ENCODE peak calls at places on chromosomes 16 and 17, in six cellular contexts. One of them, this sample, is unnamed.

GRCh38 chr17:41695954-41696720 is 7.5 kb downstream of the EIF1 start:
- DNase-seq in spleen: peak; percentile 85
- DNase-seq in tibial artery: no peak
- DNase-seq in neural progenitor cell: peak; percentile 91
- DNase-seq in A549: peak; percentile 90
- DNase-seq in breast epithelium: no peak
- DNase-seq in this sample: no peak

GRCh38 chr17:4710693-4711634 is 532 bp downstream of the ARRB2 start:
- DNase-seq in spleen: no peak
- DNase-seq in neural progenitor cell: no peak
- DNase-seq in tibial artery: no peak
- DNase-seq in A549: no peak
- DNase-seq in breast epithelium: no peak
- DNase-seq in this sample: no peak

GRCh38 chr16:69267633-69268032 is 43.5 kb upstream of the VPS4A start:
- DNase-seq in neural progenitor cell: no peak
- DNase-seq in breast epithelium: no peak
- DNase-seq in spleen: no peak
- DNase-seq in tibial artery: no peak
- DNase-seq in A549: no peak
- DNase-seq in this sample: no peak

GRCh38 chr17:205176-205538 is 23.7 kb upstream of the DOC2B start:
- DNase-seq in breast epithelium: no peak
- DNase-seq in A549: peak; percentile 45
- DNase-seq in tibial artery: no peak
- DNase-seq in spleen: peak; percentile 67
- DNase-seq in neural progenitor cell: no peak
- DNase-seq in this sample: no peak

GRCh38 chr16:50445603-50446250 is 76.9 kb upstream of the BRD7 start:
- DNase-seq in tibial artery: no peak
- DNase-seq in A549: no peak
- DNase-seq in spleen: no peak
- DNase-seq in breast epithelium: no peak
- DNase-seq in neural progenitor cell: no peak
- DNase-seq in this sample: no peak

GRCh38 chr17:43940630-43941029 is 1.6 kb downstream of the PPY start:
- DNase-seq in neural progenitor cell: peak; percentile 77
- DNase-seq in breast epithelium: no peak
- DNase-seq in spleen: no peak
- DNase-seq in A549: peak; percentile 58
- DNase-seq in tibial artery: no peak
- DNase-seq in this sample: no peak

GRCh38 chr16:23537390-23537789 is 19.8 kb downstream of the EARS2 start:
- DNase-seq in A549: no peak
- DNase-seq in neural progenitor cell: no peak
- DNase-seq in spleen: peak; percentile 1
- DNase-seq in tibial artery: no peak
- DNase-seq in breast epithelium: no peak
- DNase-seq in this sample: no peak

GRCh38 chr17:5557990-5558389 is 26.3 kb downstream of the NLRP1 start:
- DNase-seq in spleen: no peak
- DNase-seq in A549: no peak
- DNase-seq in tibial artery: no peak
- DNase-seq in breast epithelium: no peak
- DNase-seq in neural progenitor cell: no peak
- DNase-seq in this sample: no peak

GRCh38 chr17:11205656-11206055 is 35.4 kb upstream of the SHISA6 start:
- DNase-seq in A549: no peak
- DNase-seq in tibial artery: no peak
- DNase-seq in neural progenitor cell: no peak
- DNase-seq in breast epithelium: no peak
- DNase-seq in spleen: no peak
- DNase-seq in this sample: no peak

GRCh38 chr17:31877911-31878702 is 19.1 kb upstream of the COPRS start:
- DNase-seq in A549: no peak
- DNase-seq in tibial artery: peak; percentile 24
- DNase-seq in breast epithelium: no peak
- DNase-seq in spleen: no peak
- DNase-seq in neural progenitor cell: no peak
- DNase-seq in this sample: no peak

GRCh38 chr17:37225458-37225857 is 150.3 kb upstream of the C17orf78 start:
- DNase-seq in tibial artery: no peak
- DNase-seq in spleen: no peak
- DNase-seq in neural progenitor cell: peak; percentile 72
- DNase-seq in A549: no peak
- DNase-seq in breast epithelium: no peak
- DNase-seq in this sample: no peak

GRCh38 chr17:59814685-59815084 is 78.1 kb downstream of the TUBD1 start:
- DNase-seq in neural progenitor cell: no peak
- DNase-seq in breast epithelium: no peak
- DNase-seq in spleen: no peak
- DNase-seq in tibial artery: no peak
- DNase-seq in A549: no peak
- DNase-seq in this sample: no peak

GRCh38 chr17:48626470-48627241 is 498 bp upstream of the HOXB9 start:
- DNase-seq in tibial artery: no peak
- DNase-seq in A549: peak; percentile 86
- DNase-seq in breast epithelium: no peak
- DNase-seq in neural progenitor cell: peak; percentile 52
- DNase-seq in spleen: no peak
- DNase-seq in this sample: no peak

GRCh38 chr16:64964126-64964540 is 157.7 kb downstream of the CDH11 start:
- DNase-seq in breast epithelium: no peak
- DNase-seq in neural progenitor cell: no peak
- DNase-seq in A549: no peak
- DNase-seq in spleen: no peak
- DNase-seq in tibial artery: no peak
- DNase-seq in this sample: peak; percentile 69

GRCh38 chr16:5008311-5008731 is 25.4 kb downstream of the NAGPA start:
- DNase-seq in A549: no peak
- DNase-seq in breast epithelium: no peak
- DNase-seq in spleen: no peak
- DNase-seq in neural progenitor cell: no peak
- DNase-seq in tibial artery: no peak
- DNase-seq in this sample: no peak

GRCh38 chr17:1231456-1231855 is 38.8 kb upstream of the BHLHA9 start:
- DNase-seq in tibial artery: peak; percentile 66
- DNase-seq in spleen: no peak
- DNase-seq in breast epithelium: no peak
- DNase-seq in A549: no peak
- DNase-seq in neural progenitor cell: no peak
- DNase-seq in this sample: no peak

GRCh38 chr17:1878419-1879121 is 48.8 kb downstream of the RPA1 start:
- DNase-seq in A549: no peak
- DNase-seq in tibial artery: no peak
- DNase-seq in neural progenitor cell: no peak
- DNase-seq in breast epithelium: no peak
- DNase-seq in spleen: no peak
- DNase-seq in this sample: no peak

GRCh38 chr16:50079741-50080140 is 14.0 kb downstream of the HEATR3 start:
- DNase-seq in A549: no peak
- DNase-seq in tibial artery: no peak
- DNase-seq in neural progenitor cell: no peak
- DNase-seq in spleen: no peak
- DNase-seq in breast epithelium: no peak
- DNase-seq in this sample: no peak

GRCh38 chr17:6509921-6510320 is 46.4 kb downstream of the PITPNM3 start:
- DNase-seq in A549: no peak
- DNase-seq in breast epithelium: no peak
- DNase-seq in spleen: no peak
- DNase-seq in tibial artery: no peak
- DNase-seq in neural progenitor cell: no peak
- DNase-seq in this sample: no peak

GRCh38 chr17:16480995-16481394 is 11.0 kb downstream of the LRRC75A start:
- DNase-seq in tibial artery: no peak
- DNase-seq in spleen: no peak
- DNase-seq in neural progenitor cell: no peak
- DNase-seq in A549: no peak
- DNase-seq in breast epithelium: no peak
- DNase-seq in this sample: no peak

GRCh38 chr16:72722552-72722951 is 325.4 kb downstream of the ZFHX3 start:
- DNase-seq in neural progenitor cell: peak; percentile 71
- DNase-seq in A549: no peak
- DNase-seq in tibial artery: no peak
- DNase-seq in breast epithelium: no peak
- DNase-seq in spleen: no peak
- DNase-seq in this sample: no peak

GRCh38 chr17:14060706-14061105 is 8.6 kb upstream of the COX10 start:
- DNase-seq in spleen: no peak
- DNase-seq in neural progenitor cell: no peak
- DNase-seq in breast epithelium: no peak
- DNase-seq in tibial artery: no peak
- DNase-seq in A549: no peak
- DNase-seq in this sample: no peak

GRCh38 chr17:14057591-14057990 is 11.7 kb upstream of the COX10 start:
- DNase-seq in neural progenitor cell: no peak
- DNase-seq in spleen: no peak
- DNase-seq in tibial artery: no peak
- DNase-seq in breast epithelium: no peak
- DNase-seq in A549: no peak
- DNase-seq in this sample: no peak

GRCh38 chr17:14067347-14067746 is 2.0 kb upstream of the COX10 start:
- DNase-seq in A549: no peak
- DNase-seq in breast epithelium: no peak
- DNase-seq in spleen: no peak
- DNase-seq in tibial artery: no peak
- DNase-seq in neural progenitor cell: no peak
- DNase-seq in this sample: no peak

GRCh38 chr17:14058051-14058450 is 11.3 kb upstream of the COX10 start:
- DNase-seq in tibial artery: no peak
- DNase-seq in neural progenitor cell: no peak
- DNase-seq in spleen: no peak
- DNase-seq in breast epithelium: no peak
- DNase-seq in A549: no peak
- DNase-seq in this sample: no peak

GRCh38 chr17:14061666-14062560 is 7.4 kb upstream of the COX10 start:
- DNase-seq in spleen: no peak
- DNase-seq in breast epithelium: no peak
- DNase-seq in A549: no peak
- DNase-seq in neural progenitor cell: no peak
- DNase-seq in tibial artery: no peak
- DNase-seq in this sample: peak; percentile 52
- H3K4me3 ChIP-seq in spleen: no peak overlapping the region
- H3K4me3 ChIP-seq in breast epithelium: no peak overlapping the region
- H3K4me3 ChIP-seq in A549: no peak overlapping the region
- H3K4me3 ChIP-seq in neural progenitor cell: no peak overlapping the region
- H3K4me3 ChIP-seq in tibial artery: no peak overlapping the region
- H3K4me3 ChIP-seq in this sample: no peak overlapping the region

DNA sequence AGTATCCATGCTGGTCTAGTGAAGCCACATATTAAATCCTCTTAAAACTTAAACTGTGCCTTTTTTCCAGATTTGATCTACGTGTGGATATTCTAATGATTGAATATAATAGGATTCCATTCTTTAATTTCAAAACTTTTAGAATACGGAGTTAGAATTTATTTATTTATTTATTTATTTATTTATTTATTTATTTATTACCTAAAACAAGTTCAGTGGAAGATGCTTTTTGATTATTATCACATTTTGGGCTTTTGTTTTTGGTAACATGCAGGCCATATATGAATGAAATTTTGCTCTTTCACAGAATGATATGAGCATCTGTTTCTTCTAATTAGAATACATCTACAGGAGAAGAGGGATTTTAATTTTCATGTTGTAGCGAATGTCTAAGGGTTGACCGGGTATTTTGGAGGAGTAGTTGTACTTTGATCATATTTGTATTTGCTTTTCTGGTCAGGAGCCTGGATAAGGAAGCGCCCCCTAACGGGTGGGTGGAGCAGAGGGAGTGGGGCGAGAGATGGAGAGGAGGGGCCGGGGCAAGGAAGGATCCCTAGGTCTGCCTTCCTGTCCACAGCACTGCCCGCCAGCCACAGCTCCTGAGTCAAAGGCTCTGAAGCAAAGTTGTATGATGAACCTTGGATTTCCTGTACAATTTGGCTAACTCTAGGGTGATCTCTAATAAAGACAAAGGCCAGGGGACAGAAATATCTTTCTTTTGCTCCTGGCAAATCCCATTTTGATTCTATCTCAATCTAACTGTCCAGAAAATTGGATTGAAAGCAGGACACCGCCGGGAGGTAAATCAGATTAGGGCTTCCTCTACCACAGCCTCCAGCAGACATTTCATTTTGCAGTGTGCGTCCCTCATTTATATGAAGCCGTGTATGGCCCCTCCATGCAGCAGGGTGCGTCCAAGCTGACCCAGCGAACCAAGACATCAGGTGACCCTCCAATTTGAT is 149.1 kb downstream of the PRKCA start:
- DNase-seq in tibial artery: no peak
- DNase-seq in spleen: no peak
- DNase-seq in breast epithelium: no peak
- DNase-seq in A549: peak; percentile 62
- DNase-seq in neural progenitor cell: peak; percentile 63
- DNase-seq in this sample: no peak
- TF ChIP-seq CTCF in tibial artery: no peak
- TF ChIP-seq CTCF in spleen: no peak
- TF ChIP-seq CTCF in breast epithelium: no peak
- TF ChIP-seq CTCF in A549: peak; percentile 52
- TF ChIP-seq CTCF in neural progenitor cell: peak; percentile 66
- TF ChIP-seq CTCF in this sample: peak; percentile 22

GRCh38 chr17:29594441-29595090 is 1.6 kb downstream of the ANKRD13B start:
- DNase-seq in breast epithelium: no peak
- DNase-seq in spleen: no peak
- DNase-seq in A549: no peak
- DNase-seq in neural progenitor cell: no peak
- DNase-seq in tibial artery: no peak
- DNase-seq in this sample: no peak
- H3K4me3 ChIP-seq in breast epithelium: peak overlapping the region; percentile 94
- H3K4me3 ChIP-seq in spleen: no peak overlapping the region
- H3K4me3 ChIP-seq in A549: peak overlapping the region; percentile 82
- H3K4me3 ChIP-seq in neural progenitor cell: peak overlapping the region; percentile 71
- H3K4me3 ChIP-seq in tibial artery: peak overlapping the region; percentile 74
- H3K4me3 ChIP-seq in this sample: peak overlapping the region; percentile 59

DNA sequence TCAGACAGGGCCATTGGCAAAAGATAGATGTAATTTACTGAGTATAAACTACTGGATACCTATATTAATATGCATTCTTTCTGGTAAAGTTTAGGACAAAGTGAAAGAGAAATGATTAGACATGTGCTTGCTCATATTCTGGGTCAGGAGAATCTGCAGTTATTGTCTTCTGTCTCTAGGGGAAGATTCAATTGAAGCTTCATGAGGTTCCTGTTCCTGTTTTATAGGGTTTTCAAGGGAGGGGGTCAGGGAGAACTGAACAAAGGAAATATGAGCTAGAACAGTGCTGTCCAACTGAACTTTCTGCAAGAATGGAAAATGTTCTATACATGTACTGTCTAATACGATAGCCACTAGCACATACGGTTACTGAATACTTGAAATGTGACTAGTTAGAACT is 59.3 kb upstream of the CORO6 start:
- DNase-seq in tibial artery: no peak
- DNase-seq in breast epithelium: no peak
- DNase-seq in neural progenitor cell: no peak
- DNase-seq in A549: no peak
- DNase-seq in spleen: no peak
- DNase-seq in this sample: no peak
- TF ChIP-seq CTCF in tibial artery: no peak
- TF ChIP-seq CTCF in breast epithelium: no peak
- TF ChIP-seq CTCF in neural progenitor cell: no peak
- TF ChIP-seq CTCF in A549: no peak
- TF ChIP-seq CTCF in spleen: peak; percentile 32
- TF ChIP-seq CTCF in this sample: no peak

GRCh38 chr16:85888405-85889331 is 10.3 kb upstream of the IRF8 start:
- DNase-seq in breast epithelium: no peak
- DNase-seq in A549: peak; percentile 67
- DNase-seq in neural progenitor cell: no peak
- DNase-seq in tibial artery: no peak
- DNase-seq in spleen: no peak
- DNase-seq in this sample: peak; percentile 35
- H3K4me3 ChIP-seq in breast epithelium: no peak overlapping the region
- H3K4me3 ChIP-seq in A549: no peak overlapping the region
- H3K4me3 ChIP-seq in neural progenitor cell: no peak overlapping the region
- H3K4me3 ChIP-seq in tibial artery: no peak overlapping the region
- H3K4me3 ChIP-seq in spleen: no peak overlapping the region
- H3K4me3 ChIP-seq in this sample: no peak overlapping the region

GRCh38 chr16:11402051-11402744 is 56.9 kb downstream of the RMI2 start:
- DNase-seq in breast epithelium: no peak
- DNase-seq in tibial artery: no peak
- DNase-seq in spleen: peak; percentile 51
- DNase-seq in neural progenitor cell: no peak
- DNase-seq in A549: no peak
- DNase-seq in this sample: no peak
- TF ChIP-seq CTCF in breast epithelium: no peak
- TF ChIP-seq CTCF in tibial artery: no peak
- TF ChIP-seq CTCF in spleen: no peak
- TF ChIP-seq CTCF in neural progenitor cell: peak; percentile 6
- TF ChIP-seq CTCF in A549: no peak
- TF ChIP-seq CTCF in this sample: no peak

This sample was measured in HFF-Myc.